ENCODE peak calls at places on chromosome 14, in seven cellular contexts. X, Q, E, C, V, Z and J are unnamed samples.
A peak's percentile ranks its signal among the peaks of the same experiment; 100 is the strongest.

GRCh38 chr14:33669111-33669510 is 281.8 kb downstream of the EGLN3 start:
- DNase-seq in C (no peak), X (no peak), V (no peak), Z (no peak), E (no peak), Q (no peak), J (no peak)

GRCh38 chr14:74148705-74149104 is 63.9 kb downstream of the LIN52 start:
- DNase-seq in Q (no peak), C (no peak), Z (no peak), V (no peak), X (no peak), E (no peak), J (no peak)

GRCh38 chr14:103626150-103626850 is 2.7 kb upstream of the KLC1 start:
- DNase-seq in Q (no peak), E (no peak), Z (no peak), V (no peak), X (no peak), C (no peak), J (no peak)

GRCh38 chr14:59483360-59483759 is 848 bp downstream of the L3HYPDH start:
- DNase-seq in Q (no peak), E (no peak), V (no peak), Z (peak; percentile 45), C (no peak), X (no peak), J (no peak)

GRCh38 chr14:57038689-57039088 is 228.4 kb upstream of the OTX2 start:
- DNase-seq in C (no peak), V (no peak), Q (no peak), E (no peak), Z (no peak), X (no peak), J (no peak)

GRCh38 chr14:58749066-58749669 is 111.4 kb downstream of the DACT1 start:
- DNase-seq in Q (no peak), Z (no peak), E (peak; percentile 57), C (peak; percentile 89), V (peak; percentile 80), X (no peak), J (peak; percentile 45)

GRCh38 chr14:81371802-81372201 is 28.3 kb downstream of the STON2 start:
- DNase-seq in C (no peak), V (no peak), E (no peak), Q (no peak), X (no peak), Z (no peak), J (no peak)

GRCh38 chr14:69350892-69351291 is 47.2 kb downstream of the ERH start:
- DNase-seq in X (no peak), Q (no peak), Z (no peak), C (no peak), E (no peak), V (no peak), J (no peak)

GRCh38 chr14:91330846-91331245 is 86.3 kb upstream of the GPR68 start:
- DNase-seq in X (no peak), V (no peak), E (no peak), Z (no peak), C (no peak), Q (no peak), J (no peak)

GRCh38 chr14:51869426-51870113 is 9.2 kb downstream of the GNG2 start:
- DNase-seq in E (no peak), V (no peak), X (no peak), C (peak; percentile 66), Q (no peak), Z (no peak), J (no peak)

GRCh38 chr14:51616724-51617409 is 34.8 kb upstream of the FRMD6 start:
- DNase-seq in C (no peak), Z (peak; percentile 53), E (no peak), V (peak; percentile 82), Q (no peak), X (no peak), J (peak; percentile 93)

GRCh38 chr14:105974902-105975301 is 448.5 kb downstream of the TMEM121 start:
- DNase-seq in Q (no peak), Z (no peak), X (no peak), C (peak; percentile 71), V (no peak), E (no peak), J (no peak)

GRCh38 chr14:82387699-82388098 is 854.0 kb upstream of the SEL1L start:
- DNase-seq in Q (no peak), Z (no peak), V (no peak), E (no peak), C (no peak), X (no peak), J (peak; percentile 40)

GRCh38 chr14:35196571-35196970 is 74.2 kb downstream of the PRORP start:
- DNase-seq in E (no peak), C (peak; percentile 7), Q (no peak), V (no peak), Z (no peak), X (no peak), J (no peak)

GRCh38 chr14:53929871-53930685 is 26.5 kb downstream of the BMP4 start:
- DNase-seq in C (peak; percentile 55), Q (no peak), E (no peak), V (no peak), X (no peak), Z (no peak), J (no peak)

GRCh38 chr14:84404246-84404645 is 1125.7 kb upstream of the FLRT2 start:
- DNase-seq in Z (no peak), X (no peak), Q (no peak), C (no peak), V (no peak), E (no peak), J (no peak)

GRCh38 chr14:33631021-33631420 is 319.9 kb downstream of the EGLN3 start:
- DNase-seq in E (no peak), Z (no peak), Q (no peak), X (no peak), C (no peak), V (no peak), J (no peak)

GRCh38 chr14:42163136-42163535 is 556.5 kb downstream of the LRFN5 start:
- DNase-seq in E (no peak), Z (no peak), V (no peak), Q (no peak), X (no peak), C (no peak), J (no peak)

GRCh38 chr14:60722836-60723217 is 1.3 kb downstream of the SIX4 start:
- DNase-seq in X (no peak), C (no peak), Q (no peak), Z (no peak), E (no peak), V (no peak), J (no peak)

GRCh38 chr14:63470877-63471565 is 72.2 kb downstream of the PPP2R5E start:
- DNase-seq in E (no peak), V (peak; percentile 38), Z (no peak), C (peak; percentile 67), Q (no peak), X (no peak), J (peak; percentile 49)

GRCh38 chr14:59208224-59208814 is 19.9 kb downstream of the DAAM1 start:
- DNase-seq in Q (no peak), E (no peak), C (peak; percentile 79), V (peak; percentile 58), X (no peak), Z (no peak), J (no peak)

GRCh38 chr14:91405241-91405721 is 12.3 kb downstream of the CCDC88C start:
- DNase-seq in X (no peak), V (no peak), C (no peak), Z (no peak), Q (no peak), E (no peak), J (no peak)

DNA sequence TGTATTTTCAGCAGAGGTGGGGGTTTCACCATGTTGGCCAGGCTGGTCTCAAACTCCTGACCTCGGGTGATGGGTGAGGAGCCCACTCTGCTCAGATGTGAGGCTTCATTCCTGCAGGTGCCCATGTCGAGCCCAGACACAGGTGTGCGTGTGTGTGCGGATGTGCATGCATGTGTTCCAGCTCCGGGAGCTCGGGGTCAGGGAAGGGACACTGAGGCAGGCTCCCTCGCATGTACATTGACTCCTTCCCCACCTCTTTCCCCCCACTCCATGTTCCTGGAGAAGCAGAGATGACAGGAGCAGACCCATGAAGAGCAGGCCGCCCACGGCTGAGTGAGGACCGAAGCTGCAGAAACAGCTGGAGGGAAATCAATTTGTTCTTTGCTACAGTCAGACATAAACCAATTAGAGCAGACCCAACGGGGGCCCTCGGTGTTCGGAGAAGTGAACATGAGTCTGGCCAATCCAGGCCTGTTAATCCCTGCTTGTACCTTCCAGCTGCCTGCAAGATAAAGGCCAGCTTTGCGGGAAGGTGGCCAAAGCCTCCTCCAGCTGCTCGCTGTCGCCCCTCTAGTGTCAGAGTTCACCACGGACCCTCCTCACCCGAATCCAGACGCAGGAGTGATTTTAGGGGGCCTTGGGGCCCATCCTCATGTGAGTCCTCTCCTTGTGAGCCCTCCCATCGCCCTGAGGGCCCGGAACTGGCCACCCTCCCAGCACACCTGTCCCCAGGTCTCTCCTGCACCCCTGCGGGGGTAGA is 321.0 kb upstream of the RTL1 start:
- DNase-seq in Q (no peak), X (no peak), Z (peak; percentile 38), E (no peak), V (no peak), C (no peak), J (no peak)
- H3K4me3 ChIP-seq in Q (no peak overlapping the region), X (no peak overlapping the region), Z (no peak overlapping the region), E (no peak overlapping the region), V (no peak overlapping the region), C (no peak overlapping the region), J (no peak overlapping the region)

GRCh38 chr14:55814873-55815272 is 234.9 kb downstream of the KTN1 start:
- DNase-seq in E (peak; percentile 68), Q (no peak), Z (no peak), V (no peak), C (no peak), X (no peak), J (no peak)
- TF ChIP-seq CTCF in E (no peak), Q (no peak), Z (no peak), V (no peak), C (no peak), X (no peak), J (no peak)

GRCh38 chr14:100065161-100065871 is at the start of gene EVL:
- DNase-seq in E (peak; percentile 86), Q (no peak), V (no peak), X (no peak), Z (no peak), C (peak; percentile 92), J (no peak)
- H3K4me3 ChIP-seq in E (peak within 1 kb of the TSS; percentile 17), Q (no peak within 1 kb of the TSS), V (no peak within 1 kb of the TSS), X (no peak within 1 kb of the TSS), Z (peak within 1 kb of the TSS; percentile 24), C (peak within 1 kb of the TSS; percentile 68), J (no peak within 1 kb of the TSS)

DNA sequence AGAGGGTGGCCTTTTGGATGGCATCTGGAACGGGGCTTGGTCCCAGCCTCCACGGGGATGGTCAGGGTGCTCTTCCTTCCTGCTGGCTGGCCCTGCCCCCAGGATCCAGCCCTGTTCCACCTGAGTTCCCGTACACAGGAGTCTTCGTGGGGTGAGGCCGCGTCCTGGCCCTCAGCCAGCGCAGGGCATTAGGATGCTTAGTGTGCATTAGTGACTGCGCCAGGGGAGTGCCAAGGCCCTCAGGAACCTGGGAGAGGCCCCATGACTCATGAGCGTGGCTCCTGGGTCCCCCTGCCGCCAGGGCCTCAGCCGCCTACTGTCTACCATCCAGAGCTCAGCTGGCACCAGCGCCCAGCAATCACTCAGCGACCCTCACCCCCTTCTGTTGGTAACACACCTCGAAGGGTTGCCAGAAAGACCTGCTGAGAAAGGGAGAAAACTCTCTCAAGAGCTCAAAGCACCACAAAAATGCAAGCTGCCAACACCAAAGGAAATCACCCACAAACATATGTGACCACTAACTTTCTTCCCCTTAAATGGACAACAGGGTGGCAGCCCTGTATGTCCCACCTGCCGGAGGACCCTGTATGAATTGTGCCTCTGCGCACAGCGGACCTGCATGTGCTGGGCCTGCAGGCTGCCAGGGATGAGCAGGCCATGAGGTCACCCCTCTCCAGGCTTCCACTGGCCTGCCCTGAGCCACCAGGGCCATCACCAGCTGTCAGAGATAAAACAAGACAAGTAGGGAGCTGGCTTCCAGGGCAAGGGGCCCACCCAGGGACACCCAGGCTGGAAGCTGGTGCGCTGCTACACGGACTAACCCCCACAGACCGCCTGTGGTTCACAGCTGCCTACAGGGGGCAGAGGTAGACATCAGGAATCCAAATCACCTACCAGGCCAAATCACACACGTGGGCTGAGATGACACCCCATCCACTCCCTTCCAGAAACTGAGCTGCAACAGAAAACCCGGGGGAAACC is 28.7 kb downstream of the CCDC85C start:
- DNase-seq in V (no peak), C (no peak), Q (no peak), Z (no peak), X (no peak), E (no peak), J (peak; percentile 88)
- TF ChIP-seq CTCF in V (peak; percentile 26), C (no peak), Q (no peak), Z (no peak), X (no peak), E (no peak), J (peak; percentile 61)